ENCODE peak calls at places on chromosome 19, in four cellular contexts. M is upper lobe of right lung, T is body of pancreas, P is kidney. E is an unnamed sample.

GRCh38 chr19:19488875-19489690 is 26.3 kb downstream of the TSSK6 start:
- DNase-seq in P (peak), T (peak), M (peak), E (peak)

GRCh38 chr19:35170359-35171061 is 16.0 kb downstream of the FXYD5 start:
- DNase-seq in P (no peak), T (no peak), M (peak), E (no peak)

GRCh38 chr19:37987356-37988332 is 80.6 kb downstream of the SIPA1L3 start:
- DNase-seq in P (no peak), M (no peak), T (no peak), E (no peak)

GRCh38 chr19:41956621-41957020 is 2.5 kb downstream of the RABAC1 start:
- DNase-seq in P (no peak), T (no peak), M (no peak), E (no peak)

GRCh38 chr19:47267350-47267759 is 7.3 kb upstream of the INAFM1 start:
- DNase-seq in T (peak), P (no peak), M (no peak), E (peak)

GRCh38 chr19:40174087-40174486 is 17.1 kb upstream of the MAP3K10 start:
- DNase-seq in T (no peak), M (no peak), P (no peak), E (no peak)

GRCh38 chr19:38669532-38669931 is 22.1 kb downstream of the ACTN4 start:
- DNase-seq in T (no peak), P (peak), M (no peak), E (no peak)

GRCh38 chr19:1512671-1513491 is at the start of gene ADAMTSL5:
- DNase-seq in T (peak), M (peak), P (no peak), E (peak)

GRCh38 chr19:52522555-52522954 is 4.9 kb upstream of the ZNF808 start:
- DNase-seq in M (no peak), P (no peak), T (no peak), E (no peak)

GRCh38 chr19:52524086-52524485 is 3.4 kb upstream of the ZNF808 start:
- DNase-seq in P (peak), T (no peak), M (no peak), E (no peak)

GRCh38 chr19:52532480-52532879 is 5.0 kb downstream of the ZNF808 start:
- DNase-seq in T (no peak), M (no peak), P (no peak), E (no peak)

GRCh38 chr19:52527134-52527953 is at the start of gene ZNF808:
- DNase-seq in T (peak), P (peak), M (peak), E (peak)

GRCh38 chr19:52527954-52528326 is 472 bp downstream of the ZNF808 start:
- DNase-seq in M (peak), P (peak), T (peak), E (peak)
- H3K27ac ChIP-seq in M (peak), P (peak), T (peak), E (peak)

GRCh38 chr19:33622809-33623511 is 1.2 kb downstream of the CHST8 start:
- DNase-seq in P (peak), M (no peak), T (peak), E (peak)

GRCh38 chr19:33621811-33622504 is at the start of gene CHST8:
- DNase-seq in T (peak), M (no peak), P (no peak), E (peak)

GRCh38 chr19:33620611-33621010 is 1.1 kb upstream of the CHST8 start:
- DNase-seq in P (no peak), M (no peak), T (no peak), E (no peak)

GRCh38 chr19:33622505-33622808 is 704 bp downstream of the CHST8 start:
- DNase-seq in M (no peak), T (peak), P (peak), E (peak)

GRCh38 chr19:33621065-33621785 is 528 bp upstream of the CHST8 start:
- DNase-seq in P (peak), T (peak), M (no peak), E (peak)
- H3K4me3 ChIP-seq in P (no peak), T (no peak), M (no peak), E (peak)

GRCh38 chr19:54653181-54653809 is 9.5 kb upstream of the LILRB4 start:
- DNase-seq in P (no peak), M (no peak), T (no peak), E (no peak)

GRCh38 chr19:54646331-54646841 is 16.1 kb downstream of the LILRB1 start:
- DNase-seq in P (no peak), T (no peak), M (peak), E (no peak)

GRCh38 chr19:54650108-54650666 is 12.6 kb upstream of the LILRB4 start:
- DNase-seq in T (no peak), M (peak), P (no peak), E (no peak)

GRCh38 chr19:54644056-54644455 is 13.8 kb downstream of the LILRB1 start:
- DNase-seq in P (no peak), T (no peak), M (peak), E (no peak)

DNA sequence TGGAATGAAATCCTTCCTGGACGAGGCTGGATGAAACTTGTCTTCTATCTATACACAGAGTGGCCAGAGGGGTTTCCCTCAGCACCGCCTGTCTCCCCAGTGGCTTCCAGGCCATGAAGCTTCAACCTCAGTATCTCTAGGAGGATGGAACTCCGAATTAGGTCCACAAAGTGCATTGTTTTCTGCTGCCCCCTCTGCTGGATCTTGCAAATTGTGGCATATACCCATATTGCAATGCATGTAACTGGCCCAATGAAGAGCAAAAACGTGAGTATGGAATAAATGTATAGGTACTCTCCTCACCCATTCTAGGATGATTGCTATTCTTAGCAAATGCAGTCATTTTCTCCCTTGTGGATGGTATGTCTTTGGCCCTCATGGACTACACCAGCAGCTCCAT is 14.7 kb upstream of the LILRB4 start:
- DNase-seq in M (no peak), P (no peak), T (no peak), E (no peak)
- TF ChIP-seq CTCF in M (no peak), P (no peak), T (no peak), E (no peak)

GRCh38 chr19:29321116-29321515 is 108.2 kb upstream of the UQCRFS1 start:
- DNase-seq in P (no peak), T (no peak), M (no peak), E (no peak)
- H3K27ac ChIP-seq in P (no peak), T (no peak), M (no peak), E (no peak)

GRCh38 chr19:45972081-45972943 is 1.4 kb downstream of the NOVA2 start:
- DNase-seq in M (no peak), P (no peak), T (no peak), E (peak)
- H3K4me3 ChIP-seq in M (peak), P (peak), T (no peak), E (peak)

GRCh38 chr19:45752639-45753038 is 16.4 kb downstream of the SIX5 start:
- DNase-seq in M (no peak), P (no peak), T (no peak), E (no peak)

GRCh38 chr19:45754323-45754722 is 14.7 kb downstream of the SIX5 start:
- DNase-seq in P (no peak), M (no peak), T (no peak), E (no peak)

GRCh38 chr19:45758921-45759320 is 10.1 kb downstream of the SIX5 start:
- DNase-seq in M (no peak), P (no peak), T (no peak), E (no peak)

GRCh38 chr19:45757696-45758095 is 11.4 kb downstream of the SIX5 start:
- DNase-seq in T (no peak), P (no peak), M (no peak), E (no peak)

GRCh38 chr19:45753548-45753947 is 15.5 kb downstream of the SIX5 start:
- DNase-seq in T (peak), M (no peak), P (no peak), E (peak)
- TF ChIP-seq CTCF in T (no peak), M (no peak), P (no peak), E (peak)

GRCh38 chr19:55116232-55117062 is 990 bp downstream of the PPP1R12C start:
- DNase-seq in M (no peak), P (peak), T (peak), E (no peak)
- H3K27ac ChIP-seq in M (peak), P (peak), T (peak), E (peak)

GRCh38 chr19:58451358-58452101 is at the start of gene ZNF324B:
- DNase-seq in P (peak), M (peak), T (peak), E (peak)
- H3K4me3 ChIP-seq in P (peak), M (peak), T (peak), E (peak)

E was measured in WERI-Rb-1.